ENCODE peak calls at places on chromosomes 4 and X, in four cellular contexts. O is ecto neural progenitor cell, V is SHP77, W is RPMI7951. G is an unnamed sample.
A peak's percentile ranks its signal among the peaks of the same experiment; 100 is the strongest.

GRCh38 chrX:87846956-87847355 is 329.4 kb downstream of the KLHL4 start:
- DNase-seq in O (no peak), V (no peak), W (no peak), G (no peak)

GRCh38 chrX:43211570-43211969 is 433.6 kb upstream of the PPP1R2C start:
- DNase-seq in O (no peak), V (no peak), W (no peak), G (no peak)

GRCh38 chrX:96837808-96838207 is 45.9 kb upstream of the RPA4 start:
- DNase-seq in O (no peak), V (no peak), W (peak; percentile 13), G (no peak)

GRCh38 chr4:123449780-123450179 is 53.2 kb downstream of the SPRY1 start:
- DNase-seq in O (no peak), V (no peak), W (peak; percentile 57), G (peak; percentile 5)

GRCh38 chrX:17413228-17413627 is 38.2 kb downstream of the NHS start:
- DNase-seq in O (no peak), V (no peak), W (peak; percentile 72), G (no peak)

GRCh38 chrX:143437439-143437838 is 79.8 kb downstream of the SPANXN3 start:
- DNase-seq in O (no peak), V (peak; percentile 2), W (peak; percentile 1), G (no peak)

GRCh38 chr4:26701786-26702227 is 117.9 kb downstream of the TBC1D19 start:
- DNase-seq in O (no peak), V (no peak), W (no peak), G (no peak)

GRCh38 chrX:22032084-22032483 is at the start of gene PHEX:
- DNase-seq in O (no peak), V (no peak), W (no peak), G (no peak)

GRCh38 chr4:71294301-71294700 is 44.5 kb upstream of the SLC4A4 start:
- DNase-seq in O (no peak), V (no peak), W (no peak), G (no peak)

GRCh38 chr4:76758996-76759395 is 138.9 kb downstream of the SOWAHB start:
- DNase-seq in O (no peak), V (no peak), W (no peak), G (no peak)

GRCh38 chr4:172826866-172827265 is 341.7 kb upstream of the GALNT7 start:
- DNase-seq in O (no peak), V (no peak), W (no peak), G (no peak)

GRCh38 chrX:74492720-74493201 is 71.5 kb downstream of the SLC16A2 start:
- DNase-seq in O (peak; percentile 72), V (no peak), W (no peak), G (no peak)

GRCh38 chrX:151902813-151903591 is 9.7 kb upstream of the MAGEA4 start:
- DNase-seq in O (no peak), V (no peak), W (peak; percentile 88), G (peak; percentile 72)

GRCh38 chr4:105683038-105683437 is 25.5 kb downstream of the INTS12 start:
- DNase-seq in O (no peak), V (no peak), W (no peak), G (no peak)

GRCh38 chrX:73668779-73669178 is 105.8 kb downstream of the CHIC1 start:
- DNase-seq in O (no peak), V (no peak), W (no peak), G (no peak)

GRCh38 chr4:1772869-1773538 is 20.1 kb upstream of the FGFR3 start:
- DNase-seq in O (no peak), V (no peak), W (no peak), G (no peak)

GRCh38 chr4:84596826-84597225 is 13.9 kb downstream of the CDS1 start:
- DNase-seq in O (no peak), V (peak; percentile 11), W (no peak), G (no peak)

GRCh38 chr4:80465238-80465637 is 129.7 kb downstream of the CFAP299 start:
- DNase-seq in O (no peak), V (no peak), W (no peak), G (no peak)

GRCh38 chr4:123667496-123667895 is 270.9 kb downstream of the SPRY1 start:
- DNase-seq in O (no peak), V (no peak), W (peak; percentile 60), G (no peak)

GRCh38 chrX:97308161-97308560 is 424.5 kb downstream of the RPA4 start:
- DNase-seq in O (no peak), V (no peak), W (no peak), G (no peak)

GRCh38 chr4:8378101-8378724 is 62.3 kb downstream of the ACOX3 start:
- DNase-seq in O (no peak), V (no peak), W (no peak), G (no peak)

GRCh38 chr4:150582101-150582565 is at the start of gene MAB21L2:
- DNase-seq in O (peak; percentile 56), V (no peak), W (no peak), G (no peak)

GRCh38 chr4:69092190-69092589 is 4.1 kb upstream of the UGT2B7 start:
- DNase-seq in O (no peak), V (no peak), W (peak; percentile 1), G (peak; percentile 7)

G was measured in glomerular endothelial cell.